ENCODE peak calls at places on chromosomes 6 and 20, in five cellular contexts. R is neural crest cell, D is tibial artery, V is Panc1, E is SK-N-SH. O is an unnamed sample.

GRCh38 chr20:50513169-50514034 is 3.2 kb downstream of the PTPN1 start:
- DNase-seq in E (no peak), R (no peak), D (no peak), V (no peak), O (no peak)

GRCh38 chr6:73262701-73263569 is at the start of gene KHDC1:
- DNase-seq in V (peak; percentile 13), R (peak; percentile 58), D (no peak), E (peak; percentile 93), O (peak; percentile 72)

GRCh38 chr6:137820952-137821351 is 46.1 kb upstream of the TNFAIP3 start:
- DNase-seq in D (no peak), V (no peak), E (no peak), R (no peak), O (no peak)

GRCh38 chr6:37940074-37940847 is 120.7 kb downstream of the ZFAND3 start:
- DNase-seq in V (no peak), D (peak; percentile 50), E (no peak), R (no peak), O (no peak)

GRCh38 chr6:121393711-121394110 is 41.7 kb upstream of the GJA1 start:
- DNase-seq in V (no peak), D (no peak), E (no peak), R (no peak), O (no peak)

GRCh38 chr6:104414723-104415122 is 445.0 kb downstream of the HACE1 start:
- DNase-seq in E (no peak), D (no peak), V (no peak), R (no peak), O (no peak)

GRCh38 chr6:68572975-68573374 is 62.1 kb upstream of the ADGRB3 start:
- DNase-seq in V (no peak), R (no peak), E (no peak), D (no peak), O (no peak)

GRCh38 chr6:21733311-21733710 is 139.8 kb downstream of the SOX4 start:
- DNase-seq in R (no peak), E (no peak), V (no peak), D (no peak), O (no peak)

GRCh38 chr6:3752538-3753227 is 1.2 kb upstream of the PXDC1 start:
- DNase-seq in V (no peak), E (peak; percentile 52), R (no peak), D (no peak), O (no peak)

GRCh38 chr6:152952866-152953509 is 29.9 kb downstream of the FBXO5 start:
- DNase-seq in V (peak; percentile 27), E (peak; percentile 45), R (no peak), D (no peak), O (no peak)
- TF ChIP-seq CTCF in V (peak; percentile 72), E (peak; percentile 77), R (peak; percentile 67), D (peak; percentile 15), O (peak; percentile 72)

DNA sequence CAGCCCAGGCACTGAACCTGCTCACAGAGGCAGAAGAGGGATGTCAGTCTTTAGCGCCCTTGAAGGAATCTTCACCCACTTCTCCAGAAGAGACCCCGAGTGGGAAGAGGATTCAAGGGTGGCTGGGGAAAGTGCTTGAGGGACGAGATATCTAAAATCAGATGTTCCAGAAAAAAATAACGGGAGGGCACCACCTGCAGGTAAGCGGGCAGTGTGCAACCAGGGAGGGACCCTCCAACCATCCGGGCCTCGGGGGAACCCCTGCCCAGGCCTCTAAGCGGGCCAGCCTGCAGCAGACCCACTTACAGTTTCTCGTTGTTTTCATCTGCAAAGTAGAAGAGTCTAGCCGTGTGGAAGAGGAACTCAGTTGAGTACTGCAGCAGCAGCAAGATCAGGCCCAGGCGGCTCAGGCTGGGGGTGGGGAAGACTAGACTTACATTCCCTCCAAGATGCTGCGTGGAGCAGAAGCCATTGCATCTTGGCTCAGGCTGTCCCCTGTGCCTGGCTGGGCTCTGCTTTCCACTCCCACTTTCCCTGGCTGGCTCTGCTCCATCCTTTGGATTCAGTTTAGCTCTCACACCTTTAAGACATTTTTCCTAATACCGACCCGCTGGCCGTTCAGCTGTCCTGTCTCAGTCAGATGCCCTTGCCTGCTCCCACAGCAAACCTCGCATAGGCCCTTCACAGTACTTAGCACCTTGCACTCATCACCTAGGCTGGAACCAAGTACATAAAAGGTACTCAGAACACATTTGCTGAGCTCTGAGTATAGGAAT is 70.9 kb downstream of the TRAM2 start:
- DNase-seq in D (no peak), E (peak; percentile 43), R (no peak), V (no peak), O (no peak)
- TF ChIP-seq CTCF in D (no peak), E (no peak), R (no peak), V (no peak), O (peak; percentile 13)

GRCh38 chr20:24782221-24782620 is 166.8 kb upstream of the CST7 start:
- DNase-seq in D (no peak), V (no peak), R (no peak), E (no peak), O (no peak)

GRCh38 chr20:24784607-24785006 is 164.5 kb upstream of the CST7 start:
- DNase-seq in V (no peak), R (no peak), D (no peak), E (no peak), O (no peak)

GRCh38 chr20:24781061-24781980 is 167.7 kb upstream of the CST7 start:
- DNase-seq in E (peak; percentile 71), D (no peak), V (no peak), R (no peak), O (no peak)

GRCh38 chr20:24783631-24784492 is 165.2 kb upstream of the CST7 start:
- DNase-seq in V (no peak), R (no peak), E (no peak), D (no peak), O (no peak)

GRCh38 chr20:24782801-24783630 is 166.1 kb upstream of the CST7 start:
- DNase-seq in R (no peak), E (peak; percentile 44), D (no peak), V (no peak), O (no peak)
- TF ChIP-seq CTCF in R (no peak), E (peak; percentile 17), D (no peak), V (peak; percentile 16), O (peak; percentile 26)

GRCh38 chr20:6411651-6412050 is 288.8 kb upstream of the FERMT1 start:
- DNase-seq in D (no peak), E (no peak), R (no peak), V (no peak), O (no peak)

GRCh38 chr20:6421321-6422030 is 298.6 kb upstream of the FERMT1 start:
- DNase-seq in E (no peak), V (no peak), D (no peak), R (no peak), O (no peak)

GRCh38 chr20:6420336-6420735 is 297.5 kb upstream of the FERMT1 start:
- DNase-seq in E (no peak), V (no peak), D (no peak), R (no peak), O (no peak)

GRCh38 chr20:6418732-6419131 is 295.9 kb upstream of the FERMT1 start:
- DNase-seq in D (no peak), V (peak; percentile 8), R (no peak), E (no peak), O (no peak)

GRCh38 chr20:6416371-6416770 is 293.5 kb upstream of the FERMT1 start:
- DNase-seq in D (no peak), R (no peak), V (no peak), E (no peak), O (no peak)
- TF ChIP-seq CTCF in D (no peak), R (peak; percentile 13), V (no peak), E (no peak), O (no peak)